ENCODE peak calls at places on chromosomes 5 and 9, in five cellular contexts. R is breast epithelium, J is brain microvascular endothelial cell, T is dorsolateral prefrontal cortex, S is coronary artery. K is an unnamed sample.

GRCh38 chr9:93886911-93887310 is 68.2 kb downstream of the BARX1 start:
- DNase-seq in S (no peak), T (no peak), J (no peak), R (peak), K (no peak)

GRCh38 chr9:75664597-75664996 is 225.9 kb upstream of the PCSK5 start:
- DNase-seq in T (no peak), S (no peak), J (no peak), R (no peak), K (no peak)

GRCh38 chr5:133341296-133341695 is 271.0 kb downstream of the FSTL4 start:
- DNase-seq in S (peak), T (no peak), J (no peak), R (peak), K (no peak)

GRCh38 chr5:140043508-140043872 is 391 bp upstream of the NRG2 start:
- DNase-seq in R (no peak), J (no peak), T (peak), S (no peak), K (peak)

GRCh38 chr9:137240321-137240840 is 706 bp upstream of the TUBB4B start:
- DNase-seq in T (peak), J (peak), R (peak), S (peak), K (peak)

GRCh38 chr9:111886983-111887718 is 9.5 kb upstream of the UGCG start:
- DNase-seq in T (no peak), R (no peak), J (no peak), S (no peak), K (no peak)

GRCh38 chr5:148179234-148179824 is 11.0 kb downstream of the SPINK14 start:
- DNase-seq in S (no peak), T (no peak), R (no peak), J (peak), K (no peak)

GRCh38 chr5:131109540-131110255 is 55.4 kb downstream of the HINT1 start:
- DNase-seq in S (no peak), T (no peak), J (peak), R (no peak), K (no peak)

GRCh38 chr5:115184780-115185179 is 15.1 kb upstream of the TRIM36 start:
- DNase-seq in R (no peak), T (no peak), J (no peak), S (no peak), K (no peak)

GRCh38 chr5:139177809-139178581 is 20.2 kb downstream of the SIL1 start:
- DNase-seq in T (no peak), J (no peak), S (no peak), R (peak), K (peak)

GRCh38 chr5:108788142-108788541 is 40.4 kb downstream of the FER start:
- DNase-seq in T (peak), S (peak), J (no peak), R (no peak), K (peak)

DNA sequence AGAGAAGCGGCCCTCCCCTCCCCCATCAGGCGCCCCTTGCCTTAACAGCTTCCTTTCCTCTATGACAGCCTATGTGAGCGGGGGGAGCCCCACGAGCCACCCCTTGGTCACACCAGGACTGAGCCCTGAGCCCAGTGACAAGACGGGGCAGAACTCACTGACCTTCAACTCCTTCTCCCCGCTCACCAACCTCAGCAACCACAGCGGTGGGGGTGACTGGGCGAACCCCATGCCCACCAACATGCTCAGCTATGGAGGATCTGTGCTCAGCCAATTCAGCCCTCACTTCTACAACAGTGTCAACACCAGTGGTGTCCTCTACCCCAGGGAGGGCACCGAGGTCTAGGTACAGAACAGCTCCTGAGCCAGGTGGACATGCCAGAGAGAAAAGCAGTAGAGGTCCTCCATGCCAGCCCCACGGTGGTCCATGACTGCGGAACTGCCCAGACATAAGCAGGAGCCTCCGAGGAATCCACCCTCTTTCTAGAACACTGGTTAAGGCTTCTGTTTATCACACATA is 2.6 kb downstream of the FOXI1 start:
- DNase-seq in S (peak), J (no peak), T (no peak), R (no peak), K (no peak)
- H3K4me3 ChIP-seq in S (no peak), J (no peak), T (no peak), R (no peak), K (no peak)

GRCh38 chr5:175738595-175739133 is 80.8 kb downstream of the HRH2 start:
- DNase-seq in S (peak), T (no peak), J (no peak), R (peak), K (no peak)
- H3K27ac ChIP-seq in S (no peak), T (no peak), J (no peak), R (no peak), K (no peak)

GRCh38 chr9:133768859-133769510 is 30.8 kb upstream of the SARDH start:
- DNase-seq in R (peak), T (peak), S (peak), J (no peak), K (no peak)
- TF ChIP-seq CTCF in R (no peak), T (no peak), S (no peak), J (peak), K (no peak)

GRCh38 chr5:135120951-135121350 is 86.9 kb upstream of the PITX1 start:
- DNase-seq in T (no peak), R (no peak), J (no peak), S (no peak), K (no peak)
- H3K4me3 ChIP-seq in T (no peak), R (no peak), J (no peak), S (no peak), K (no peak)

DNA sequence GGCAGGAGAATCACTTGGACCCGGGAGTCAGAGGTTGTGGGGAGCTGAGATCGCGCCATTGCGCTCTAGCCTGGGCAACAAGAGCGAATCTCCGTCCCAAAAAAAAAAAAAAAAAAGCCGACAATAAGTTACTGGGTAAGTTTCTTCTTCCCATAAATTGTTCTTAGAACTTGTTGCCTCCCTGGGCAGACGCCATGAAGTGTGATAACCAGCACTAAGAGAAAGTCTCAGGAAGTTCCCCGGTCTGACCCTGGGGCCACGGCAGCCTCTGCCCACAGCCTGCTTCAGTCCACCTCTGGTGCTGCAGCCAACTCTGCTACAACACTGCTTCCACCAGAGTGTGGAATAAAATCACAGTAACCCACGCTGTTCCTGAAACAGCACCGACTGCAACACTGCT is 19.1 kb downstream of the LPCAT1 start:
- DNase-seq in T (no peak), R (no peak), J (no peak), S (no peak), K (no peak)
- H3K27ac ChIP-seq in T (no peak), R (no peak), J (no peak), S (peak), K (no peak)

K was measured in left ventricle myocardium inferior.